ENCODE peak calls at places on chromosomes 5 and 9, in five cellular contexts. J is H1, N is HepG2, Z is K562, H is GM12878. P is an unnamed sample.

GRCh38 chr5:141680751-141681201 is 1.3 kb downstream of the ARAP3 start:
- DNase-seq in J (peak), N (peak), Z (peak), H (no peak), P (no peak)

GRCh38 chr9:118463419-118463818 is 759.2 kb downstream of the TLR4 start:
- DNase-seq in J (no peak), N (no peak), Z (no peak), H (no peak), P (no peak)

GRCh38 chr5:134647750-134648424 is 698 bp upstream of the SEC24A start:
- DNase-seq in J (no peak), N (peak), Z (peak), H (peak), P (peak)

GRCh38 chr5:133977161-133977787 is 8.8 kb upstream of the C5orf15 start:
- DNase-seq in J (no peak), N (peak), Z (no peak), H (peak), P (no peak)

GRCh38 chr5:160851481-160851880 is 530 bp downstream of the ATP10B start:
- DNase-seq in J (no peak), N (no peak), Z (no peak), H (no peak), P (no peak)

GRCh38 chr5:4018007-4018406 is 422.4 kb downstream of the IRX1 start:
- DNase-seq in J (no peak), N (no peak), Z (no peak), H (no peak), P (no peak)

GRCh38 chr5:157025093-157025698 is 33.7 kb downstream of the HAVCR1 start:
- DNase-seq in J (no peak), N (no peak), Z (no peak), H (peak), P (no peak)

GRCh38 chr9:127741831-127742434 is 6.8 kb upstream of the TOR2A start:
- DNase-seq in J (peak), N (peak), Z (peak), H (no peak), P (peak)

GRCh38 chr5:160363661-160364060 is 6.8 kb downstream of the C1QTNF2 start:
- DNase-seq in J (no peak), N (no peak), Z (peak), H (no peak), P (no peak)

GRCh38 chr9:137188490-137189296 is at the start of the genes ANAPC2 and SSNA1:
- DNase-seq in J (peak), N (peak), Z (peak), H (peak), P (peak)

GRCh38 chr9:121566401-121567141 is 66.9 kb upstream of the GGTA1 start:
- DNase-seq in J (no peak), N (no peak), Z (no peak), H (no peak), P (no peak)

GRCh38 chr5:124480964-124481363 is 265.5 kb downstream of the ZNF608 start:
- DNase-seq in J (no peak), N (no peak), Z (no peak), H (no peak), P (no peak)

GRCh38 chr9:14346301-14346721 is 32.4 kb upstream of the NFIB start:
- DNase-seq in J (no peak), N (no peak), Z (no peak), H (no peak), P (no peak)

GRCh38 chr9:11973011-11973410 is 720.2 kb upstream of the TYRP1 start:
- DNase-seq in J (no peak), N (no peak), Z (no peak), H (no peak), P (no peak)

GRCh38 chr5:159786901-159787691 is 129.2 kb upstream of the ADRA1B start:
- DNase-seq in J (no peak), N (no peak), Z (no peak), H (no peak), P (no peak)

GRCh38 chr5:35369965-35370790 is 139.9 kb upstream of the PRLR start:
- DNase-seq in J (no peak), N (no peak), Z (no peak), H (no peak), P (no peak)

GRCh38 chr9:88998911-88999310 is 7.6 kb downstream of the S1PR3 start:
- DNase-seq in J (no peak), N (no peak), Z (no peak), H (no peak), P (no peak)

GRCh38 chr9:100206899-100207298 is 107.9 kb downstream of the INVS start:
- DNase-seq in J (no peak), N (no peak), Z (no peak), H (no peak), P (no peak)

GRCh38 chr9:4750021-4750673 is 9.1 kb upstream of the AK3 start:
- DNase-seq in J (no peak), N (no peak), Z (peak), H (no peak), P (no peak)

GRCh38 chr5:54807421-54807820 is 178.0 kb downstream of the ESM1 start:
- DNase-seq in J (no peak), N (no peak), Z (no peak), H (no peak), P (no peak)

GRCh38 chr5:66171349-66172344 is 27.5 kb downstream of the SREK1 start:
- DNase-seq in J (no peak), N (peak), Z (peak), H (no peak), P (no peak)

GRCh38 chr5:83564069-83564749 is 92.7 kb downstream of the VCAN start:
- DNase-seq in J (no peak), N (peak), Z (peak), H (no peak), P (peak)

GRCh38 chr5:88607492-88607891 is 275.5 kb downstream of the MEF2C start:
- DNase-seq in J (no peak), N (no peak), Z (no peak), H (no peak), P (no peak)

GRCh38 chr5:88610586-88610985 is 272.4 kb downstream of the MEF2C start:
- DNase-seq in J (no peak), N (no peak), Z (no peak), H (no peak), P (no peak)

GRCh38 chr5:88613051-88613450 is 269.9 kb downstream of the MEF2C start:
- DNase-seq in J (no peak), N (no peak), Z (no peak), H (no peak), P (no peak)
- TF ChIP-seq SRF in J (no peak), N (no peak), Z (no peak), H (no peak), P (no peak)

GRCh38 chr9:111920531-111920930 is 23.9 kb downstream of the UGCG start:
- DNase-seq in J (no peak), N (no peak), Z (no peak), H (no peak), P (no peak)

GRCh38 chr9:111917201-111917600 is 20.6 kb downstream of the UGCG start:
- DNase-seq in J (no peak), N (peak), Z (no peak), H (no peak), P (no peak)

GRCh38 chr9:111916234-111916645 is 19.6 kb downstream of the UGCG start:
- DNase-seq in J (no peak), N (no peak), Z (no peak), H (no peak), P (no peak)

GRCh38 chr9:111919875-111920274 is 23.3 kb downstream of the UGCG start:
- DNase-seq in J (no peak), N (no peak), Z (no peak), H (no peak), P (no peak)

DNA sequence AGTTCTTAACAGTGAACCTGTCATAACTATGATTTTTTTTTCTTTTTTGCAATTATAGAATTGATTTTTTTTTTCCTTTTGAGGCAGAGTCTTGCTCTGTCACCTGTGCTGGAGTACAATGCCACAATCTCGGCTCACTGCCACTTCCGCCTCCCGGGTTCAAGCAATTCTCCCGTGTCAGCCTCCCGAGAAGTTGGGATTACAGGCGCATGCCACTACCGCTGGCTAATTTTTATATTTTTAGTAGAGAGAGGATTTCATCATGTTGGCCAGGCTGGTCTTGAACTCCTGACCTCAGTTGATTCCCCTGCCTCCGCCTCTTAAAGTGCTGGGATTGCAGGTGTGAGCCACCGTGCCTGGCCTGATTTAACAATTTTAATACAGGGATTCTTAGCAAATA is 21.4 kb downstream of the UGCG start:
- DNase-seq in J (no peak), N (no peak), Z (no peak), H (no peak), P (no peak)
- TF ChIP-seq SRF in J (no peak), N (no peak), Z (no peak), H (no peak), P (no peak)

DNA sequence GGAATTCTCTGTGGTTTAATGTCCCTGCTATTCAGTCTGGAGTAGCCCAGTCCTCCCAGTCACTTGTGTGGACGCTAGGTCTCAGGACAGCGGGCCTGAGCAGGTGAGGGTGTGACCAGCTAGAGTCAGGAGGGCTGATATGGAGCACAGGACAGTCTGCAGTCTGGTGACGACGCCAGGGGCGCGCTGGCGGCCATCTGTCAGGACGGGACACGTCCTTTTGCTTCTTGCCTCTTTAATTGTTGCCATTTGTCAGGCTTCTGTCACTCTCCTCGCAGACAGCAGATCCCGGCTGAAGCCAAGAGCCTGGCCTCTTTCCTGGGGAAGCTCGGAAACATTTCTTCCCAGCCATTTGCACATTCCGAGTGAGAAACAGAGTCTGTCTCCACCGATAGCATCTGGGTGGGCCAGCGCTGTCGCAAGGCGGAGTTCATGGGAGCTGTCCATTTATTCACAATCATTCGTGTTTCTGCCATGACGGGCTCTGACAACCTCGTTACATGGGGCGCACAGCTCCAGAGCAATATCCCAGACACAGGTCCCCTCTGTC is 105.5 kb upstream of the FCN2 start:
- DNase-seq in J (no peak), N (no peak), Z (no peak), H (no peak), P (no peak)
- TF ChIP-seq SRF in J (no peak), N (no peak), Z (no peak), H (no peak), P (no peak)

DNA sequence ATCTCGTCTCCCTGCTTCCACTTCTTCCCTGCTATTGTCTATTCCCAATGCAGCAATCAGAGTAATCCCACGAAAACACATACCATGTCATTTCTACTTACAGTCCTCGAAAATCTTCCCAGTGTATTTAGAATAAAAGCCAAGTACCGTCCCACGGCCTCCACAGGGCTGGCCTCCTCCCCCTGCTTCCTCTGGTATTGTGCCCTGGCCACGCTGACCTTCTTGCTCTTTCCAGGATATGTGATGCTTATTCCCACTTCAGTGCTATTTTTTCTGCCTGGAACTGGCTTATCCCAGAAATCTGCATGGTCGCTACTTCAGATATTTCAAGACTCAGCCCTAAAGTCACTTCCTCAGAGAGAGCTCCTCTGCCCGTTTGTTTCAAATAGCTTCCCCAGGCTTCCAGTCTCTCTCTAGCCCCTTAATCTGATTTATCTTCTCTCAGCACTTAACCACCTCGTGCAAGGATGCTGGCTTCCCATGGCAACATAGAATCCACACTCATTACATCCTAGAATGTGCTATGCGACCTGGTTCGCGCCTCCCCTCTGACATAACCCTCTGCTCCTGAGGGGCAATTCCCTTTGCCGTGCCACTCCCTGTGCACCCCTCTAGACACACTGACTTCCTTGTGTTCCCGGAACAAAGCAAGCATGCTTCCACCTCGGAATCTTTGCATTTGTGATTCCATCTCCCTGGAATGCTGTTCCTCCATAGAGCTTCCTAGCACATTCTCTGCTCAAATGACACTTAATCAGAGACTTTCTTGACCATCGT is 365.9 kb downstream of the ZSWIM6 start:
- DNase-seq in J (no peak), N (no peak), Z (no peak), H (no peak), P (no peak)
- TF ChIP-seq SRF in J (no peak), N (no peak), Z (no peak), H (no peak), P (no peak)

GRCh38 chr5:169162407-169162806 is 138.5 kb downstream of the SLIT3 start:
- DNase-seq in J (no peak), N (no peak), Z (no peak), H (no peak), P (no peak)

GRCh38 chr5:169165052-169165451 is 135.9 kb downstream of the SLIT3 start:
- DNase-seq in J (no peak), N (no peak), Z (no peak), H (no peak), P (no peak)

GRCh38 chr5:169168288-169168687 is 132.7 kb downstream of the SLIT3 start:
- DNase-seq in J (no peak), N (no peak), Z (no peak), H (no peak), P (no peak)

GRCh38 chr5:169161022-169161680 is 139.8 kb downstream of the SLIT3 start:
- DNase-seq in J (no peak), N (no peak), Z (no peak), H (no peak), P (no peak)

GRCh38 chr5:169164481-169164925 is 136.4 kb downstream of the SLIT3 start:
- DNase-seq in J (peak), N (no peak), Z (no peak), H (no peak), P (no peak)
- TF ChIP-seq SRF in J (no peak), N (no peak), Z (no peak), H (no peak), P (no peak)

GRCh38 chr5:73764586-73764985 is 138.6 kb downstream of the ARHGEF28 start:
- DNase-seq in J (no peak), N (peak), Z (no peak), H (no peak), P (no peak)
- TF ChIP-seq SRF in J (no peak), N (no peak), Z (no peak), H (no peak), P (no peak)

DNA sequence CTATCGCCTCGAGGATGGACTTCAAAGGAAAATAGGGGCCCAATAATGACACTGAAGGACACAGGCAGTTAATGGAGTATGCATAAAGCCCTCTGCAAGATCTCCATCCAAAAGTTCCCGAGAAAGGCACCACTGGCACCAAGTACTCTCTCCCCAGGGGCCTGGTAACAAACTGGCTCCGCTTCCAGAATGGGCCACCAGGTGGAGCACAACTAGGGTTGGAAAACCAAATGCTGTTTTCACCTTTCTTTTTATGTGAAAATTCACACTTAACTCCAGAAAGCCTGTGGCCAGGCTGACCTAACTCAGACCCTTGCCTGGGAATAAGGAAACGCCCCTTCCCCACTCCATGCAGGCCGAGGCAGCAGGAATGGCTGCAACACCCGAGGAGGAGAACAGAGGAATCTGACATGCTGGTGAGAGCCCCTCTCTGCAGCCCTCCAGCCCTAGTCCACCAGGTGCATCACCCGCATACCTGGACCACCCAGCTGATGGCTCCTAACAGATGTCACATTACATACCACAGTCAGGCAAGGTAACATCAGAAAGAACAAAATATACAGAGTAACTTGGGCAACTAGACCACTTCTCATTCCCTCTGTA is 42.8 kb downstream of the CAMSAP1 start:
- DNase-seq in J (peak), N (peak), Z (peak), H (no peak), P (peak)
- TF ChIP-seq SRF in J (no peak), N (no peak), Z (no peak), H (no peak), P (no peak)